ENCODE peak calls at places on chromosome 5, in six cellular contexts. M is T-helper 9 cell, X is heart right ventricle, S is AG09319, N is fibroblast of pulmonary artery, K is upper lobe of left lung. R is an unnamed sample.

GRCh38 chr5:15966651-15967050 is 212.9 kb downstream of the MARCHF11 start:
- DNase-seq in K (no peak), M (no peak), S (no peak), N (peak; percentile 3), X (no peak), R (no peak)

GRCh38 chr5:16690243-16690839 is 73.5 kb upstream of the RETREG1 start:
- DNase-seq in X (no peak), S (no peak), N (peak; percentile 63), K (no peak), M (no peak), R (peak; percentile 88)

GRCh38 chr5:10233505-10233904 is 16.2 kb downstream of the ATPSCKMT start:
- DNase-seq in N (peak; percentile 80), K (peak; percentile 77), M (no peak), X (no peak), S (peak; percentile 70), R (peak; percentile 71)

GRCh38 chr5:56064984-56065383 is 70.2 kb upstream of the IL6ST start:
- DNase-seq in M (no peak), S (no peak), X (no peak), N (no peak), K (no peak), R (no peak)

GRCh38 chr5:170427672-170428236 is 38.6 kb upstream of the KCNMB1 start:
- DNase-seq in N (peak; percentile 10), K (no peak), X (peak; percentile 72), M (no peak), S (no peak), R (no peak)

GRCh38 chr5:74576941-74577456 is 63.5 kb downstream of the ENC1 start:
- DNase-seq in M (no peak), X (no peak), N (peak; percentile 70), K (no peak), S (peak; percentile 34), R (no peak)

GRCh38 chr5:113178073-113178779 is 201.6 kb downstream of the DCP2 start:
- DNase-seq in X (no peak), N (no peak), S (no peak), M (no peak), K (no peak), R (no peak)

GRCh38 chr5:127228540-127229184 is 61.9 kb upstream of the MEGF10 start:
- DNase-seq in K (peak; percentile 42), X (no peak), M (no peak), S (no peak), N (no peak), R (no peak)

GRCh38 chr5:157732784-157733262 is 1.6 kb downstream of the THG1L start:
- DNase-seq in M (no peak), N (no peak), X (no peak), K (no peak), S (no peak), R (no peak)

GRCh38 chr5:54091416-54092130 is 218.8 kb downstream of the ARL15 start:
- DNase-seq in X (peak; percentile 49), N (no peak), S (no peak), K (no peak), M (no peak), R (no peak)

GRCh38 chr5:171808951-171809350 is 23.3 kb downstream of the SMIM23 start:
- DNase-seq in S (no peak), M (no peak), X (no peak), K (no peak), N (no peak), R (no peak)

GRCh38 chr5:87188411-87188810 is 79.3 kb upstream of the RASA1 start:
- DNase-seq in M (no peak), K (no peak), N (no peak), S (no peak), X (no peak), R (peak; percentile 10)

GRCh38 chr5:172618574-172619365 is 22.3 kb upstream of the NEURL1B start:
- DNase-seq in N (no peak), K (no peak), S (no peak), X (no peak), M (no peak), R (no peak)

GRCh38 chr5:158770506-158770905 is 329.2 kb downstream of the EBF1 start:
- DNase-seq in M (no peak), K (no peak), X (no peak), N (no peak), S (no peak), R (peak; percentile 68)

GRCh38 chr5:158074597-158074991 is 215.6 kb upstream of the CLINT1 start:
- DNase-seq in X (no peak), M (no peak), S (no peak), K (no peak), N (no peak), R (no peak)

GRCh38 chr5:78591972-78592700 is 56.4 kb downstream of the LHFPL2 start:
- DNase-seq in S (no peak), K (no peak), X (no peak), M (no peak), N (no peak), R (no peak)

GRCh38 chr5:120852222-120852860 is 388.2 kb downstream of the PRR16 start:
- DNase-seq in X (no peak), M (no peak), N (no peak), K (no peak), S (no peak), R (no peak)

GRCh38 chr5:149526855-149527590 is 24.2 kb downstream of the CSNK1A1 start:
- DNase-seq in S (no peak), M (no peak), X (no peak), K (no peak), N (peak; percentile 57), R (no peak)

GRCh38 chr5:56763182-56763581 is 52.2 kb upstream of the MAP3K1 start:
- DNase-seq in N (no peak), M (no peak), K (no peak), S (no peak), X (no peak), R (no peak)

GRCh38 chr5:39063037-39063436 is 11.2 kb downstream of the RICTOR start:
- DNase-seq in K (no peak), X (no peak), N (no peak), M (no peak), S (no peak), R (peak; percentile 32)

GRCh38 chr5:159231167-159231566 is 21.8 kb upstream of the RNF145 start:
- DNase-seq in M (no peak), S (no peak), K (no peak), N (peak; percentile 80), X (no peak), R (no peak)

GRCh38 chr5:173771743-173772406 is 116.3 kb upstream of the CPEB4 start:
- DNase-seq in N (no peak), S (no peak), M (no peak), X (no peak), K (no peak), R (no peak)

GRCh38 chr5:121872846-121873245 is 21.2 kb downstream of the FTMT start:
- DNase-seq in N (no peak), S (no peak), X (no peak), M (no peak), K (no peak), R (no peak)

GRCh38 chr5:75617746-75618352 is 6.6 kb downstream of the ANKDD1B start:
- DNase-seq in N (peak; percentile 56), K (no peak), M (no peak), S (no peak), X (no peak), R (no peak)

GRCh38 chr5:71874521-71874920 is 155.4 kb downstream of the CARTPT start:
- DNase-seq in N (no peak), X (no peak), S (no peak), K (no peak), M (no peak), R (no peak)

GRCh38 chr5:66655395-66656324 is 59.5 kb downstream of the MAST4 start:
- DNase-seq in M (no peak), N (peak; percentile 79), S (no peak), K (no peak), X (no peak), R (peak; percentile 40)

GRCh38 chr5:77915346-77915745 is 139.2 kb upstream of the TBCA start:
- DNase-seq in S (no peak), M (no peak), N (no peak), K (no peak), X (no peak), R (no peak)

GRCh38 chr5:154138701-154139100 is 51.8 kb upstream of the GALNT10 start:
- DNase-seq in N (peak; percentile 13), X (peak; percentile 62), S (no peak), M (no peak), K (no peak), R (no peak)

GRCh38 chr5:149426931-149427330 is 47.8 kb upstream of the IL17B start:
- DNase-seq in S (no peak), N (no peak), M (no peak), K (no peak), X (no peak), R (no peak)

GRCh38 chr5:172713113-172713808 is 57.7 kb downstream of the DUSP1 start:
- DNase-seq in N (peak; percentile 39), K (peak; percentile 59), S (no peak), X (peak; percentile 77), M (peak; percentile 78), R (peak; percentile 42)

GRCh38 chr5:121954086-121954485 is 7.7 kb upstream of the SRFBP1 start:
- DNase-seq in K (no peak), X (no peak), S (no peak), M (no peak), N (no peak), R (no peak)

GRCh38 chr5:1542755-1543154 is 19.0 kb upstream of the LPCAT1 start:
- DNase-seq in K (peak; percentile 91), X (no peak), M (no peak), S (peak; percentile 16), N (peak; percentile 97), R (no peak)

GRCh38 chr5:79702606-79703380 is 13.2 kb downstream of the CMYA5 start:
- DNase-seq in S (no peak), K (no peak), X (no peak), M (no peak), N (peak; percentile 60), R (peak; percentile 52)

R was measured in SK-MEL-5.